ENCODE peak calls at places on chromosomes 16 and 17, in six cellular contexts. V, N, U, E, W and L are unnamed samples.

GRCh38 chr17:82565551-82565950 is 46.0 kb downstream of the FOXK2 start:
- DNase-seq in U (peak; percentile 10), E (no peak), V (no peak), W (no peak), N (no peak), L (no peak)

GRCh38 chr17:78338860-78339259 is 21.0 kb downstream of the SOCS3 start:
- DNase-seq in E (no peak), W (no peak), U (no peak), N (no peak), V (no peak), L (no peak)

GRCh38 chr16:68972008-68972407 is 128.7 kb downstream of the TANGO6 start:
- DNase-seq in N (no peak), U (no peak), E (no peak), V (no peak), W (no peak), L (no peak)

GRCh38 chr17:1413281-1413791 is 13.3 kb upstream of the YWHAE start:
- DNase-seq in U (peak; percentile 63), V (no peak), E (peak; percentile 54), W (no peak), N (no peak), L (no peak)

GRCh38 chr17:38418693-38419507 is 9.4 kb upstream of the ARHGAP23 start:
- DNase-seq in U (no peak), E (peak; percentile 88), V (no peak), W (no peak), N (peak; percentile 52), L (no peak)

GRCh38 chr17:62778990-62779681 is 29.0 kb downstream of the MARCHF10 start:
- DNase-seq in W (no peak), N (no peak), U (peak; percentile 78), E (peak; percentile 45), V (peak; percentile 82), L (no peak)

GRCh38 chr16:88438084-88438870 is 14.8 kb upstream of the ZFPM1 start:
- DNase-seq in E (no peak), U (no peak), V (no peak), N (no peak), W (no peak), L (no peak)

GRCh38 chr17:27544350-27545131 is 86.4 kb upstream of the LGALS9 start:
- DNase-seq in V (no peak), W (no peak), N (peak; percentile 63), U (no peak), E (no peak), L (no peak)

GRCh38 chr17:29722411-29723198 is 99.9 kb upstream of the CORO6 start:
- DNase-seq in U (no peak), V (no peak), W (peak; percentile 78), N (peak; percentile 58), E (peak; percentile 39), L (no peak)

GRCh38 chr16:86096850-86097249 is 197.9 kb downstream of the IRF8 start:
- DNase-seq in V (no peak), W (peak; percentile 15), N (no peak), E (no peak), U (no peak), L (no peak)

GRCh38 chr17:81962499-81963441 is 1.8 kb upstream of the NOTUM start:
- DNase-seq in V (no peak), E (no peak), U (no peak), W (no peak), N (no peak), L (no peak)

GRCh38 chr17:18025596-18026407 is 13.2 kb downstream of the ATPAF2 start:
- DNase-seq in W (peak; percentile 18), V (no peak), E (no peak), N (no peak), U (no peak), L (no peak)

GRCh38 chr17:40548982-40549680 is 16.1 kb downstream of the CCR7 start:
- DNase-seq in E (peak; percentile 47), U (peak; percentile 71), V (peak; percentile 77), N (no peak), W (peak; percentile 87), L (no peak)

GRCh38 chr16:14007460-14007859 is 63.7 kb upstream of the MRTFB start:
- DNase-seq in W (no peak), V (peak; percentile 77), N (no peak), E (no peak), U (no peak), L (no peak)

DNA sequence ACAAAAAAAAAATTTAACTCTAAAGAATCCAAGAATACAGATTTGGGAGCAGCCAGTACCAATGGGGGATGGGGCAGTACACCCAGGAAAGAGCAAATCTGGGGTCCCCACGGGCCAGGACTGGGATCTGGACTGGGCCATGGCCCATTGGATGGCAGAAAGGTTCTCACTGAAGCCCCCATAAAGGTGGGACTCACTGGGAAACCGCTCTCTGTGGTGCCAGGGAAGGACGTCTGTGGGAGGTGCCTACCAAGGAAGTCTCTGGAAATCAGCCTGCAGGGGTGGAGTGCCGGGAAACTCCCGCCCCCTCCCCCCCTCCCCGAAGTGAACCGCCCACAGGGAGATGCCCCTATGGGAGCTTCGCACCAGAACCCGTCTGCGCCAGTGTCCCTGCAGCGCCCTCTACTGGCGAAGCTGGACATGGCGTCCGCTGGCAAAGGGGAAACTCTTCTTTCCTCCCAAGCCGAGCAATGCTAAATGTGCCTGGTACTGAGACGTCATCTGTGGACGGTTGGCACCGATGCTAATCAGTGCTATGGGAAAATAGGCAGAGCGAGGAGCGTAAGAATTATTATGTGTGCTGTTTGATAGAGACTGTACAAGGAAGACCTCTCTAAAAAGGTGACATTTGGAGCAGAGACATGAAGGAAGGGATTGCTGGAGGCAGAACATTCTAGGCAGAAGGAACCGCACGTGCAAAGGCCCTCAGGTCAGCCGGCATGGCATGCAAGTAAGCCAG is 671.1 kb downstream of the WWOX start:
- DNase-seq in W (peak; percentile 71), N (peak; percentile 78), V (no peak), E (peak; percentile 81), U (peak; percentile 81), L (peak; percentile 27)
- TF ChIP-seq CTCF in W (peak; percentile 79), N (peak; percentile 95), V (peak; percentile 1), E (peak; percentile 32), U (peak; percentile 91), L (peak; percentile 75)

DNA sequence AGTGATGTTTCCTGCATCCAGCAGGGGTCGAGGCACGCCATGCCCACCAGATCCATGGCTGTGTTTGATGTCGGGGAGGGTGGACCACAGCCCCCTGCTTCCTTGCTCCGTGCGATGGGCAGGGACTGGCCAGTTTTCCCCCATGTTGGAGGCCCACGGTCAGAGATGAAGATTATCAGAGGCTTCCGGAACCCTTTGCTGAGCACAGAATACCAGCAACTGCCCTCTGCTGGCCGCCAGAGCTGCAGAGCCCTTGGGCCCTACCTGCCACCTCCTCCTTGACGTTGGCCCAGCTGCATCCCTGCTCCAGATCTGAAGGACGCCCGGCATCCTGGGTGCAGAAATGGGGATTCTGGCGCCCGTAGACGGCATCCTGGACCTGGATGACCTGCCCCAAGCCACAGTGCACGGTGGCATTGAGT is 23.7 kb upstream of the BCO1 start:
- DNase-seq in V (no peak), E (no peak), U (no peak), W (no peak), N (no peak), L (no peak)
- TF ChIP-seq CTCF in V (peak; percentile 57), E (peak; percentile 36), U (peak; percentile 15), W (no peak), N (no peak), L (no peak)

DNA sequence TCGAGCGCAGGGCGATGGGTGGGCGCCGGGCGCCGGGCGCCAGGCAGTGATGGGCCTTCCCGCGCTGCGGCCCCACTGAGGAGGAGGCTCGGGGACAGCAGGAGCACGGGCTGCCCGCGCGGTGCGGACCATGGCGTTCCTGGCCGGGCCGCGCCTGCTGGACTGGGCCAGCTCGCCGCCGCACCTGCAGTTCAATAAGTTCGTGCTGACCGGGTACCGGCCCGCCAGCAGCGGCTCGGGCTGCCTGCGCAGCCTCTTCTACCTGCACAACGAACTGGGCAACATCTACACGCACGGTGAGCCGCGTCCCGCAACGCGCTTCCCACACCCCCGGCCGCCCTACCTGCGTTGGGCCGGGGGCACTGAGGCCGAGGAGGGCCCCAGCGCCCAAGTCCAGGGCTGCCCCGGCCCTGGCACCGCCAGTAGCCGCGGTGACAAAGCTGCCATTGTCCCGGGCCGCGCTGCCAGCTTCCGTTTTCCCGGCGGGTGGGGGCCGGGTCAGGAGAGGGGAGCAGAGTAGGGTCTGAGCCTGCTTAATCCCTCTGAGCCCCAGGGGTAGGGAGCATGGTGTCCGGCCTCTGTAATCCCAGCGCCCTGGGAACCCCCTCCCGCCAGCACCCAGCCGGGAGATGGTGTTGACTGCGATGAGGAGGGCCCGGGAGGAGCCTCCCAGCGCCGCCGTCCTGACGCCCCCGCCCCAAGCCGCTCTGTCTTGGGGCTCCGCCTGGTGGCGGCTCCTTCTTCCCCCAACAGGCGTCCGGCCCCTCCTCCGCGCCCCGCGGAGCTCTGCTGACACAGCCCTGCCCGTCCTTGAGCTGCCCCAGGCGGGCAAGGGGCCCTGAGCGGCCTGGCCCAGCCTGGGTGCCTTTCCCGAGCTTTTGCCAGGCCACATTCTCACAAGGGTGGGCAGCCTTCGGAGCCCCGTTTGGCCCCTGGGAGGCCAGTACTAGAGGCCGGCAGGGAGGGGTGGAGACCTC is 685 bp downstream of the PAQR4 start:
- DNase-seq in E (peak; percentile 85), V (no peak), W (no peak), N (peak; percentile 85), U (peak; percentile 82), L (no peak)
- TF ChIP-seq CTCF in E (peak; percentile 55), V (peak; percentile 68), W (no peak), N (peak; percentile 68), U (peak; percentile 46), L (peak; percentile 16)

GRCh38 chr16:1812732-1813163 is 13.9 kb downstream of the HAGH start:
- DNase-seq in N (no peak), V (no peak), U (peak; percentile 87), W (peak; percentile 78), E (peak; percentile 84), L (no peak)
- TF ChIP-seq CTCF in N (no peak), V (peak; percentile 44), U (peak; percentile 59), W (peak; percentile 29), E (peak; percentile 48), L (no peak)